ENCODE peak calls at places on chromosomes 11 and 22, in eight cellular contexts. D is osteocyte, Z is fibroblast of mammary gland, X is M059J, P is DMS153, B is OCI-LY7, T is amniotic stem cell, L is BJ. U is an unnamed sample.

GRCh38 chr22:22683668-22684361 is 39.4 kb downstream of the GGTLC2 start:
- DNase-seq in D (no peak), T (no peak), Z (no peak), L (no peak), B (no peak), X (no peak), P (no peak), U (no peak)

GRCh38 chr22:49373801-49374226 is 453.9 kb downstream of the BRD1 start:
- DNase-seq in L (no peak), Z (no peak), B (no peak), D (peak; percentile 70), X (no peak), T (no peak), P (no peak), U (no peak)

GRCh38 chr11:117901601-117902000 is 25.1 kb upstream of the FXYD6 start:
- DNase-seq in L (no peak), T (no peak), X (no peak), B (no peak), D (no peak), P (no peak), Z (no peak), U (no peak)

GRCh38 chr11:85590848-85591483 is 36.2 kb downstream of the DLG2 start:
- DNase-seq in X (peak; percentile 58), D (no peak), Z (peak; percentile 51), L (peak; percentile 8), B (peak; percentile 35), T (peak; percentile 43), P (peak; percentile 3), U (peak; percentile 47)

GRCh38 chr11:109984634-109985289 is 108.4 kb upstream of the ZC3H12C start:
- DNase-seq in P (no peak), Z (no peak), B (peak; percentile 67), T (no peak), D (no peak), L (no peak), X (no peak), U (peak; percentile 24)

GRCh38 chr22:20783844-20784723 is 10.2 kb downstream of the SERPIND1 start:
- DNase-seq in L (no peak), P (peak; percentile 46), X (peak; percentile 58), B (peak; percentile 69), Z (peak; percentile 79), T (peak; percentile 27), D (no peak), U (peak; percentile 64)

GRCh38 chr11:110453684-110454354 is 24.1 kb downstream of the FDX1 start:
- DNase-seq in L (no peak), D (no peak), T (no peak), X (no peak), P (no peak), Z (no peak), B (no peak), U (peak; percentile 44)

GRCh38 chr22:49853981-49854791 is 542 bp downstream of the ZBED4 start:
- DNase-seq in D (no peak), B (peak; percentile 47), T (no peak), X (peak; percentile 24), P (no peak), L (no peak), Z (no peak), U (peak; percentile 13)

GRCh38 chr22:33000342-33001280 is 57.6 kb downstream of the SYN3 start:
- DNase-seq in P (no peak), L (no peak), B (peak; percentile 73), D (peak; percentile 87), Z (peak; percentile 49), T (no peak), X (peak; percentile 47), U (peak; percentile 6)

GRCh38 chr11:69911310-69912160 is 92.3 kb upstream of the FGF3 start:
- DNase-seq in D (no peak), L (no peak), P (no peak), Z (no peak), B (no peak), T (no peak), X (no peak), U (no peak)

GRCh38 chr11:64799925-64800632 is 2.9 kb downstream of the MAP4K2 start:
- DNase-seq in P (no peak), Z (no peak), X (peak; percentile 14), D (no peak), T (no peak), L (no peak), B (no peak), U (no peak)

GRCh38 chr11:12050470-12050891 is 42.1 kb upstream of the DKK3 start:
- DNase-seq in Z (no peak), D (no peak), X (no peak), P (no peak), T (no peak), L (no peak), B (no peak), U (no peak)

GRCh38 chr11:44607324-44607962 is 42.0 kb downstream of the CD82 start:
- DNase-seq in T (no peak), X (peak; percentile 85), P (no peak), B (no peak), D (no peak), L (no peak), Z (peak; percentile 54), U (peak; percentile 71)

GRCh38 chr11:121652982-121653381 is 200.2 kb upstream of the SORL1-AS1 start:
- DNase-seq in T (no peak), Z (peak; percentile 49), B (peak; percentile 9), P (no peak), X (no peak), D (no peak), L (no peak), U (no peak)

GRCh38 chr11:13297917-13298356 is 20.3 kb downstream of the BMAL1 start:
- DNase-seq in T (no peak), Z (no peak), X (no peak), P (peak; percentile 61), L (no peak), D (no peak), B (no peak), U (peak; percentile 52)

GRCh38 chr11:69293819-69294505 is at the start of gene MYEOV:
- DNase-seq in B (peak; percentile 90), X (peak; percentile 33), T (no peak), D (no peak), L (no peak), P (no peak), Z (peak; percentile 55), U (peak; percentile 60)

GRCh38 chr22:23685205-23685784 is 5.5 kb upstream of the RGL4 start:
- DNase-seq in X (peak; percentile 10), D (no peak), L (no peak), T (no peak), B (no peak), Z (peak; percentile 47), P (no peak), U (peak; percentile 27)

GRCh38 chr11:6625156-6625831 is 6.1 kb upstream of the TPP1 start:
- DNase-seq in X (no peak), Z (no peak), D (peak; percentile 49), B (no peak), L (no peak), P (no peak), T (no peak), U (no peak)

GRCh38 chr11:125190549-125190948 is 26.0 kb downstream of the PKNOX2 start:
- DNase-seq in P (no peak), X (no peak), D (no peak), L (no peak), B (no peak), T (no peak), Z (no peak), U (no peak)

GRCh38 chr11:92227954-92228935 is 3.6 kb downstream of the FAT3 start:
- DNase-seq in D (no peak), L (no peak), X (peak; percentile 34), T (no peak), Z (peak; percentile 11), P (no peak), B (no peak), U (no peak)

GRCh38 chr11:27913650-27914049 is 194.3 kb downstream of the KIF18A start:
- DNase-seq in Z (peak; percentile 66), P (no peak), L (no peak), X (peak; percentile 93), B (no peak), T (no peak), D (no peak), U (peak; percentile 87)

GRCh38 chr11:86274999-86275398 is 27.0 kb upstream of the HIKESHI start:
- DNase-seq in X (no peak), D (no peak), B (no peak), T (no peak), P (no peak), Z (no peak), L (no peak), U (no peak)

GRCh38 chr22:47474464-47474863 is 712.0 kb downstream of the TBC1D22A start:
- DNase-seq in P (no peak), Z (no peak), X (no peak), D (no peak), T (no peak), B (no peak), L (no peak), U (no peak)

GRCh38 chr11:65866524-65867283 is 5.9 kb downstream of the EFEMP2 start:
- DNase-seq in D (no peak), P (no peak), T (no peak), X (no peak), B (no peak), Z (no peak), L (no peak), U (no peak)

GRCh38 chr11:15780837-15781236 is 575.5 kb downstream of the SOX6 start:
- DNase-seq in B (no peak), X (no peak), Z (no peak), L (no peak), T (no peak), P (no peak), D (no peak), U (no peak)

GRCh38 chr11:46912526-46913150 is 5.7 kb downstream of the LRP4 start:
- DNase-seq in T (no peak), L (no peak), X (peak; percentile 37), P (peak; percentile 91), D (no peak), Z (no peak), B (no peak), U (no peak)

GRCh38 chr11:126742582-126742981 is 258.0 kb downstream of the KIRREL3 start:
- DNase-seq in T (no peak), L (no peak), X (no peak), P (no peak), Z (no peak), B (no peak), D (no peak), U (no peak)

GRCh38 chr11:38791346-38791961 is 2193.4 kb upstream of the RAG2 start:
- DNase-seq in D (no peak), P (peak; percentile 14), T (peak; percentile 83), L (peak; percentile 3), Z (peak; percentile 55), B (peak; percentile 65), X (peak; percentile 70), U (peak; percentile 62)

GRCh38 chr22:37659066-37659896 is 758 bp downstream of the PDXP start:
- DNase-seq in L (no peak), Z (no peak), X (no peak), B (peak; percentile 63), P (no peak), D (peak; percentile 82), T (no peak), U (no peak)

GRCh38 chr11:1437500-1437899 is 47.8 kb downstream of the BRSK2 start:
- DNase-seq in Z (no peak), D (no peak), P (no peak), B (no peak), L (no peak), T (peak; percentile 9), X (peak; percentile 50), U (peak; percentile 86)

GRCh38 chr22:46025973-46026906 is 49.3 kb upstream of the WNT7B start:
- DNase-seq in B (no peak), L (no peak), Z (no peak), T (no peak), X (no peak), P (no peak), D (no peak), U (no peak)

GRCh38 chr11:91326280-91326679 is 898.3 kb upstream of the FAT3 start:
- DNase-seq in P (no peak), B (no peak), X (no peak), Z (no peak), L (no peak), D (no peak), T (no peak), U (no peak)